ENCODE peak calls at places on chromosomes 13 and 19, in four cellular contexts. One of them, this sample, is unnamed.
A peak's percentile ranks its signal among the peaks of the same experiment; 100 is the strongest.

GRCh38 chr13:91132381-91132780 is 215.1 kb upstream of the MIR17HG start:
- DNase-seq in PC-3: no peak
- DNase-seq in K562: peak; percentile 7
- DNase-seq in Peyer's patch: no peak
- DNase-seq in this sample: no peak

GRCh38 chr19:6413291-6413690 is 11.3 kb downstream of the KHSRP start:
- DNase-seq in PC-3: no peak
- DNase-seq in K562: no peak
- DNase-seq in Peyer's patch: no peak
- DNase-seq in this sample: no peak

GRCh38 chr19:41917676-41918075 is 10.6 kb downstream of the ERFL start:
- DNase-seq in PC-3: no peak
- DNase-seq in K562: no peak
- DNase-seq in Peyer's patch: no peak
- DNase-seq in this sample: no peak

GRCh38 chr19:13037161-13037560 is 41.9 kb downstream of the NFIX start:
- DNase-seq in PC-3: peak; percentile 91
- DNase-seq in K562: no peak
- DNase-seq in Peyer's patch: no peak
- DNase-seq in this sample: no peak

GRCh38 chr13:22469421-22469820 is 711.4 kb upstream of the SGCG start:
- DNase-seq in PC-3: no peak
- DNase-seq in K562: no peak
- DNase-seq in Peyer's patch: no peak
- DNase-seq in this sample: no peak

GRCh38 chr19:19537321-19538048 is 580 bp upstream of the CILP2 start:
- DNase-seq in PC-3: peak; percentile 19
- DNase-seq in K562: no peak
- DNase-seq in Peyer's patch: no peak
- DNase-seq in this sample: no peak

GRCh38 chr13:67964091-67964490 is 734.0 kb upstream of the PCDH9 start:
- DNase-seq in PC-3: no peak
- DNase-seq in K562: no peak
- DNase-seq in Peyer's patch: no peak
- DNase-seq in this sample: no peak

GRCh38 chr13:29484236-29484635 is 111.3 kb downstream of the SLC7A1 start:
- DNase-seq in PC-3: no peak
- DNase-seq in K562: no peak
- DNase-seq in Peyer's patch: no peak
- DNase-seq in this sample: no peak

GRCh38 chr19:28601723-28602440 is 611.1 kb downstream of the UQCRFS1 start:
- DNase-seq in PC-3: no peak
- DNase-seq in K562: peak; percentile 55
- DNase-seq in Peyer's patch: no peak
- DNase-seq in this sample: no peak

GRCh38 chr19:29665826-29666633 is 769 bp downstream of the PLEKHF1 start:
- DNase-seq in PC-3: peak; percentile 38
- DNase-seq in K562: peak; percentile 18
- DNase-seq in Peyer's patch: no peak
- DNase-seq in this sample: no peak

GRCh38 chr13:47146136-47146535 is 249.3 kb upstream of the HTR2A start:
- DNase-seq in PC-3: peak; percentile 58
- DNase-seq in K562: no peak
- DNase-seq in Peyer's patch: no peak
- DNase-seq in this sample: no peak

DNA sequence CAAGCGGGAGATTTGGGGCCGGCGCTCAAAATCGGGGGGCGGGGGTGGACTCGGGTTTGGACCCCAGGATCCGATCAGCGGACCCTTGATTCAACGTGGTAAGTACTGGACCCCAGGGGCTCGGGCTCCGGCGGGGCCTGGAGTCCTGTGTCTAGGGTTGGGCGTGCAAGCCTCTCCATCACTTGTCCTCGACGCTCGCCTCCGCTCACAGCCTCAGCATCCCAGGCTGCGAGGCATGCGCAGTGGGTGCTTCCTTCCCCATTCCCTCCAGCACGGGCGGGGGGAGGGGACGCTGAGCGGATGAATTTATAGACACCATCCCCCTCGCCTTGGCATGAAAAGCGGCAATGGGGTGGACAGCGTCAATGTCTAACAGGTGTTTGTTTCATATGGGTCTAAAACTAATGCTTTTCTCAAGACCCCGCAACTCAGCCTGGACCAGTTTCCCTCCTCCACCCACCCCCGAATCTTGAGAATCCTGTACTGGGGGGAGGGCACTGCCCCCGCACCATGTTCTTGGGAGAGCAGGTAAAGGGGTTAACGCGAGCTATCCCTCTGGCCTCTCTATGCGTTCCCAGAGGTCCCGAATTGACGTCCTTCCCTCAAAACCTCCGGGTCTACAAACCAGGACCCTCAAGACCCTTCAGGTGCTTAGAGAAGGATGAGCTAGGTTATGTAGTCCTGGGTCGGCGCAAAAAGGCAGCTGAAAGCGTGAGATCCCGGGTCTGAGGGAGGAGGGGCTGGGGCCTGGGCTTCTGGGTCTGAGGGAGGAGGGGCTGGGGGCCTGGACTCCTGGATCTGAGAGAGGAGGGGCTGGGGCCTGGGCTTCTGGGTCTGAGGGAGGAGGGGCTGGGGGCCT is 556 bp downstream of the CPT1C start:
- DNase-seq in PC-3: peak; percentile 64
- DNase-seq in K562: no peak
- DNase-seq in Peyer's patch: no peak
- DNase-seq in this sample: no peak
- H3K27ac ChIP-seq in PC-3: no peak overlapping the region
- H3K27ac ChIP-seq in K562: no peak overlapping the region
- H3K27ac ChIP-seq in Peyer's patch: no peak overlapping the region
- H3K27ac ChIP-seq in this sample: no peak overlapping the region

DNA sequence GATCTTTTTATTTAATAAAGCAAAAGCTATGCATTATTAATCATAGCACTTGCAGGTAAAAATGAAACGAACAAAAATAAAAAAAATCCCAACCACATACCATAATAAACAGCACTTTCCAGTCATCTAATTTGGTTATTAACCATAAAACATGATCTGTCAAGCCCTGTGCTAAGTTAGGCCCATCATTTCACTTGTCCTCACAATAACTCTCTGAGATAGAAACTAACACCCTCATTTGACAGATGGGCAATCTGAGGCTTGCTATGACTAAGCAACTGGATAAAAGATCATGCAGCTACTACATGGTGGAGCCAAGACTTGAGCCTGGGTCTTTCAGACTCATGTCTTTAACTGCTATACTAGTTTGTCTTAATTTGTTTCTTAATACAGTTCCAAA is 21.8 kb downstream of the PROSER1 start:
- DNase-seq in PC-3: no peak
- DNase-seq in K562: no peak
- DNase-seq in Peyer's patch: no peak
- DNase-seq in this sample: no peak
- H3K36me3 ChIP-seq in PC-3: peaks cover 28% of the 10 kb centered on the region
- H3K36me3 ChIP-seq in K562: peaks cover 80% of the 10 kb centered on the region
- H3K36me3 ChIP-seq in Peyer's patch: peaks cover 68% of the 10 kb centered on the region
- H3K36me3 ChIP-seq in this sample: peaks cover 29% of the 10 kb centered on the region

GRCh38 chr13:110221331-110221730 is 85.6 kb downstream of the COL4A1 start:
- DNase-seq in PC-3: no peak
- DNase-seq in K562: no peak
- DNase-seq in Peyer's patch: no peak
- DNase-seq in this sample: no peak
- H3K27ac ChIP-seq in PC-3: no peak overlapping the region
- H3K27ac ChIP-seq in K562: no peak overlapping the region
- H3K27ac ChIP-seq in Peyer's patch: peak overlapping the region; percentile 82
- H3K27ac ChIP-seq in this sample: no peak overlapping the region

GRCh38 chr13:24194447-24194846 is 33.9 kb downstream of the SPATA13 start:
- DNase-seq in PC-3: peak; percentile 81
- DNase-seq in K562: no peak
- DNase-seq in Peyer's patch: no peak
- DNase-seq in this sample: no peak
- H3K36me3 ChIP-seq in PC-3: no peaks in the 10 kb centered on the region
- H3K36me3 ChIP-seq in K562: no peaks in the 10 kb centered on the region
- H3K36me3 ChIP-seq in Peyer's patch: no peaks in the 10 kb centered on the region
- H3K36me3 ChIP-seq in this sample: no peaks in the 10 kb centered on the region

GRCh38 chr19:34313188-34313587 is 51.8 kb upstream of the GPI start:
- DNase-seq in PC-3: peak; percentile 13
- DNase-seq in K562: no peak
- DNase-seq in Peyer's patch: peak; percentile 55
- DNase-seq in this sample: no peak
- H3K27ac ChIP-seq in PC-3: no peak overlapping the region
- H3K27ac ChIP-seq in K562: no peak overlapping the region
- H3K27ac ChIP-seq in Peyer's patch: peak overlapping the region; percentile 41
- H3K27ac ChIP-seq in this sample: no peak overlapping the region

GRCh38 chr19:50280983-50281382 is 48.2 kb downstream of the KCNC3 start:
- DNase-seq in PC-3: no peak
- DNase-seq in K562: no peak
- DNase-seq in Peyer's patch: no peak
- DNase-seq in this sample: no peak
- H3K36me3 ChIP-seq in PC-3: peaks cover 22% of the 10 kb centered on the region
- H3K36me3 ChIP-seq in K562: no peaks in the 10 kb centered on the region
- H3K36me3 ChIP-seq in Peyer's patch: peaks cover 78% of the 10 kb centered on the region
- H3K36me3 ChIP-seq in this sample: peaks cover 11% of the 10 kb centered on the region

GRCh38 chr13:100388923-100389322 is 199.7 kb downstream of the GGACT start:
- DNase-seq in PC-3: no peak
- DNase-seq in K562: no peak
- DNase-seq in Peyer's patch: no peak
- DNase-seq in this sample: no peak

GRCh38 chr13:100394005-100394695 is 194.4 kb downstream of the GGACT start:
- DNase-seq in PC-3: no peak
- DNase-seq in K562: no peak
- DNase-seq in Peyer's patch: no peak
- DNase-seq in this sample: no peak

GRCh38 chr13:100387416-100387815 is 201.2 kb downstream of the GGACT start:
- DNase-seq in PC-3: no peak
- DNase-seq in K562: no peak
- DNase-seq in Peyer's patch: no peak
- DNase-seq in this sample: no peak

GRCh38 chr13:100392709-100393630 is 195.6 kb downstream of the GGACT start:
- DNase-seq in PC-3: peak; percentile 95
- DNase-seq in K562: peak; percentile 82
- DNase-seq in Peyer's patch: no peak
- DNase-seq in this sample: peak; percentile 78

GRCh38 chr13:100389617-100390016 is 199.0 kb downstream of the GGACT start:
- DNase-seq in PC-3: no peak
- DNase-seq in K562: no peak
- DNase-seq in Peyer's patch: no peak
- DNase-seq in this sample: no peak
- H3K27ac ChIP-seq in PC-3: no peak overlapping the region
- H3K27ac ChIP-seq in K562: no peak overlapping the region
- H3K27ac ChIP-seq in Peyer's patch: no peak overlapping the region
- H3K27ac ChIP-seq in this sample: no peak overlapping the region

This sample was measured in lung.